ENCODE peak calls at places on chromosomes 7 and 10, in five cellular contexts. One of them, this sample, is unnamed.

GRCh38 chr7:25314729-25315267 is 86.5 kb upstream of the NPVF start:
- DNase-seq in GM12891: no peak
- DNase-seq in A549: no peak
- DNase-seq in foreskin keratinocyte: no peak
- DNase-seq in WTC11: no peak
- DNase-seq in this sample: no peak

GRCh38 chr7:84231157-84231556 is 36.6 kb upstream of the SEMA3A start:
- DNase-seq in GM12891: no peak
- DNase-seq in A549: no peak
- DNase-seq in foreskin keratinocyte: peak; percentile 40
- DNase-seq in WTC11: no peak
- DNase-seq in this sample: no peak

GRCh38 chr7:93981480-93981874 is 22.7 kb downstream of the BET1 start:
- DNase-seq in GM12891: no peak
- DNase-seq in A549: no peak
- DNase-seq in foreskin keratinocyte: no peak
- DNase-seq in WTC11: peak; percentile 15
- DNase-seq in this sample: no peak

GRCh38 chr7:157339777-157340677 is 3.2 kb downstream of the DNAJB6 start:
- DNase-seq in GM12891: no peak
- DNase-seq in A549: peak; percentile 69
- DNase-seq in foreskin keratinocyte: peak; percentile 54
- DNase-seq in WTC11: peak; percentile 68
- DNase-seq in this sample: no peak

GRCh38 chr7:38142736-38143135 is 35.3 kb upstream of the STARD3NL start:
- DNase-seq in GM12891: no peak
- DNase-seq in A549: no peak
- DNase-seq in foreskin keratinocyte: no peak
- DNase-seq in WTC11: no peak
- DNase-seq in this sample: no peak

GRCh38 chr7:18653381-18654155 is 158.0 kb downstream of the HDAC9 start:
- DNase-seq in GM12891: no peak
- DNase-seq in A549: no peak
- DNase-seq in foreskin keratinocyte: no peak
- DNase-seq in WTC11: no peak
- DNase-seq in this sample: no peak

GRCh38 chr10:12943425-12943824 is 58.1 kb downstream of the CCDC3 start:
- DNase-seq in GM12891: no peak
- DNase-seq in A549: no peak
- DNase-seq in foreskin keratinocyte: no peak
- DNase-seq in WTC11: peak; percentile 19
- DNase-seq in this sample: no peak

GRCh38 chr7:108249458-108249857 is 119.3 kb upstream of the LAMB4 start:
- DNase-seq in GM12891: no peak
- DNase-seq in A549: no peak
- DNase-seq in foreskin keratinocyte: no peak
- DNase-seq in WTC11: no peak
- DNase-seq in this sample: no peak

GRCh38 chr10:128062331-128062730 is 63.9 kb downstream of the MKI67 start:
- DNase-seq in GM12891: no peak
- DNase-seq in A549: no peak
- DNase-seq in foreskin keratinocyte: no peak
- DNase-seq in WTC11: no peak
- DNase-seq in this sample: no peak

GRCh38 chr7:47647213-47647985 is 65.5 kb upstream of the TNS3 start:
- DNase-seq in GM12891: no peak
- DNase-seq in A549: no peak
- DNase-seq in foreskin keratinocyte: no peak
- DNase-seq in WTC11: no peak
- DNase-seq in this sample: no peak

GRCh38 chr7:42495251-42495650 is 258.2 kb upstream of the GLI3 start:
- DNase-seq in GM12891: no peak
- DNase-seq in A549: no peak
- DNase-seq in foreskin keratinocyte: peak; percentile 72
- DNase-seq in WTC11: no peak
- DNase-seq in this sample: no peak

GRCh38 chr7:171364-171904 is 20.9 kb upstream of the FAM20C start:
- DNase-seq in GM12891: no peak
- DNase-seq in A549: no peak
- DNase-seq in foreskin keratinocyte: no peak
- DNase-seq in WTC11: no peak
- DNase-seq in this sample: no peak

GRCh38 chr10:20417791-20418190 is 479.3 kb downstream of the NEBL start:
- DNase-seq in GM12891: no peak
- DNase-seq in A549: no peak
- DNase-seq in foreskin keratinocyte: no peak
- DNase-seq in WTC11: no peak
- DNase-seq in this sample: no peak

GRCh38 chr7:101140339-101140699 is 13.4 kb downstream of the SERPINE1 start:
- DNase-seq in GM12891: no peak
- DNase-seq in A549: no peak
- DNase-seq in foreskin keratinocyte: no peak
- DNase-seq in WTC11: no peak
- DNase-seq in this sample: no peak

GRCh38 chr7:130372402-130372801 is 7.9 kb upstream of the CPA1 start:
- DNase-seq in GM12891: no peak
- DNase-seq in A549: no peak
- DNase-seq in foreskin keratinocyte: no peak
- DNase-seq in WTC11: no peak
- DNase-seq in this sample: no peak

GRCh38 chr10:69629897-69630650 is at the start of gene FAM241B:
- DNase-seq in GM12891: peak; percentile 69
- DNase-seq in A549: peak; percentile 70
- DNase-seq in foreskin keratinocyte: peak; percentile 15
- DNase-seq in WTC11: peak; percentile 88
- DNase-seq in this sample: peak; percentile 46

GRCh38 chr7:45680776-45681175 is 106.6 kb downstream of the ADCY1 start:
- DNase-seq in GM12891: no peak
- DNase-seq in A549: no peak
- DNase-seq in foreskin keratinocyte: no peak
- DNase-seq in WTC11: no peak
- DNase-seq in this sample: no peak

GRCh38 chr7:4067476-4067760 is 614.7 kb upstream of the FOXK1 start:
- DNase-seq in GM12891: no peak
- DNase-seq in A549: no peak
- DNase-seq in foreskin keratinocyte: no peak
- DNase-seq in WTC11: no peak
- DNase-seq in this sample: no peak

GRCh38 chr7:39666562-39666961 is 43.2 kb downstream of the RALA start:
- DNase-seq in GM12891: no peak
- DNase-seq in A549: no peak
- DNase-seq in foreskin keratinocyte: no peak
- DNase-seq in WTC11: no peak
- DNase-seq in this sample: no peak

GRCh38 chr10:24900888-24901685 is 51.3 kb downstream of the PRTFDC1 start:
- DNase-seq in GM12891: no peak
- DNase-seq in A549: no peak
- DNase-seq in foreskin keratinocyte: no peak
- DNase-seq in WTC11: no peak
- DNase-seq in this sample: peak; percentile 46

GRCh38 chr10:48700071-48700470 is 15.4 kb downstream of the WDFY4 start:
- DNase-seq in GM12891: no peak
- DNase-seq in A549: no peak
- DNase-seq in foreskin keratinocyte: no peak
- DNase-seq in WTC11: no peak
- DNase-seq in this sample: no peak

GRCh38 chr7:28048694-28049093 is 131.9 kb downstream of the JAZF1 start:
- DNase-seq in GM12891: no peak
- DNase-seq in A549: no peak
- DNase-seq in foreskin keratinocyte: no peak
- DNase-seq in WTC11: no peak
- DNase-seq in this sample: no peak

GRCh38 chr10:470339-471003 is 219.0 kb downstream of the DIP2C start:
- DNase-seq in GM12891: no peak
- DNase-seq in A549: no peak
- DNase-seq in foreskin keratinocyte: no peak
- DNase-seq in WTC11: no peak
- DNase-seq in this sample: no peak

GRCh38 chr7:92790987-92791386 is 45.4 kb downstream of the CDK6 start:
- DNase-seq in GM12891: no peak
- DNase-seq in A549: no peak
- DNase-seq in foreskin keratinocyte: no peak
- DNase-seq in WTC11: no peak
- DNase-seq in this sample: no peak

GRCh38 chr7:84614821-84615506 is 420.4 kb upstream of the SEMA3A start:
- DNase-seq in GM12891: no peak
- DNase-seq in A549: peak; percentile 20
- DNase-seq in foreskin keratinocyte: no peak
- DNase-seq in WTC11: no peak
- DNase-seq in this sample: no peak

GRCh38 chr10:28479927-28480326 is 53.0 kb upstream of the WAC start:
- DNase-seq in GM12891: no peak
- DNase-seq in A549: no peak
- DNase-seq in foreskin keratinocyte: no peak
- DNase-seq in WTC11: no peak
- DNase-seq in this sample: no peak

GRCh38 chr10:34918060-34918840 is 103.2 kb upstream of the PARD3 start:
- DNase-seq in GM12891: no peak
- DNase-seq in A549: no peak
- DNase-seq in foreskin keratinocyte: no peak
- DNase-seq in WTC11: no peak
- DNase-seq in this sample: no peak

This sample was measured in GM18507.